ENCODE peak calls at places on chromosomes 13 and 19, in eight cellular contexts. One of them, this sample, is unnamed.

GRCh38 chr19:16886305-16886880 is 2.4 kb upstream of the F2RL3 start:
- DNase-seq in left ventricle myocardium inferior: peak; percentile 73
- DNase-seq in D721Med: no peak
- DNase-seq in activated B cell treated with CpG ODN at 0.5 μM for 24 hours: no peak
- DNase-seq in lower lobe of right lung: peak; percentile 84
- DNase-seq in PC-3: peak; percentile 54
- DNase-seq in suprapubic skin: no peak
- DNase-seq in tibial nerve: peak; percentile 11
- DNase-seq in this sample: no peak

GRCh38 chr19:10020851-10021250 is 7.6 kb downstream of the RDH8 start:
- DNase-seq in PC-3: no peak
- DNase-seq in left ventricle myocardium inferior: no peak
- DNase-seq in tibial nerve: no peak
- DNase-seq in activated B cell treated with CpG ODN at 0.5 μM for 24 hours: no peak
- DNase-seq in suprapubic skin: no peak
- DNase-seq in D721Med: no peak
- DNase-seq in lower lobe of right lung: no peak
- DNase-seq in this sample: no peak

GRCh38 chr19:16386619-16387240 is 62.1 kb downstream of the KLF2 start:
- DNase-seq in D721Med: peak; percentile 65
- DNase-seq in suprapubic skin: no peak
- DNase-seq in activated B cell treated with CpG ODN at 0.5 μM for 24 hours: no peak
- DNase-seq in PC-3: peak; percentile 60
- DNase-seq in lower lobe of right lung: no peak
- DNase-seq in left ventricle myocardium inferior: peak; percentile 33
- DNase-seq in tibial nerve: peak; percentile 69
- DNase-seq in this sample: peak; percentile 45

GRCh38 chr13:31035162-31035951 is 102.9 kb downstream of the TEX26 start:
- DNase-seq in activated B cell treated with CpG ODN at 0.5 μM for 24 hours: no peak
- DNase-seq in tibial nerve: peak; percentile 53
- DNase-seq in suprapubic skin: no peak
- DNase-seq in lower lobe of right lung: no peak
- DNase-seq in left ventricle myocardium inferior: no peak
- DNase-seq in D721Med: no peak
- DNase-seq in PC-3: no peak
- DNase-seq in this sample: no peak

GRCh38 chr13:101155920-101156319 is 260.4 kb downstream of the NALCN start:
- DNase-seq in tibial nerve: no peak
- DNase-seq in lower lobe of right lung: no peak
- DNase-seq in activated B cell treated with CpG ODN at 0.5 μM for 24 hours: no peak
- DNase-seq in PC-3: peak; percentile 11
- DNase-seq in D721Med: no peak
- DNase-seq in left ventricle myocardium inferior: no peak
- DNase-seq in suprapubic skin: no peak
- DNase-seq in this sample: no peak

GRCh38 chr19:10812902-10813404 is 23.1 kb downstream of the TMED1 start:
- DNase-seq in lower lobe of right lung: no peak
- DNase-seq in left ventricle myocardium inferior: no peak
- DNase-seq in PC-3: peak; percentile 64
- DNase-seq in suprapubic skin: no peak
- DNase-seq in activated B cell treated with CpG ODN at 0.5 μM for 24 hours: no peak
- DNase-seq in tibial nerve: peak; percentile 38
- DNase-seq in D721Med: no peak
- DNase-seq in this sample: no peak

GRCh38 chr13:48160879-48161278 is 66.0 kb upstream of the MED4 start:
- DNase-seq in lower lobe of right lung: no peak
- DNase-seq in activated B cell treated with CpG ODN at 0.5 μM for 24 hours: no peak
- DNase-seq in D721Med: no peak
- DNase-seq in suprapubic skin: no peak
- DNase-seq in PC-3: peak; percentile 44
- DNase-seq in left ventricle myocardium inferior: peak; percentile 53
- DNase-seq in tibial nerve: peak; percentile 55
- DNase-seq in this sample: no peak

GRCh38 chr19:49210108-49210900 is 52.7 kb downstream of the TRPM4 start:
- DNase-seq in PC-3: peak; percentile 22
- DNase-seq in activated B cell treated with CpG ODN at 0.5 μM for 24 hours: peak; percentile 32
- DNase-seq in suprapubic skin: no peak
- DNase-seq in lower lobe of right lung: peak; percentile 60
- DNase-seq in tibial nerve: peak; percentile 23
- DNase-seq in left ventricle myocardium inferior: no peak
- DNase-seq in D721Med: no peak
- DNase-seq in this sample: no peak

GRCh38 chr13:98174321-98174720 is 2.7 kb downstream of the RNF113B start:
- DNase-seq in lower lobe of right lung: no peak
- DNase-seq in PC-3: no peak
- DNase-seq in left ventricle myocardium inferior: no peak
- DNase-seq in suprapubic skin: no peak
- DNase-seq in tibial nerve: no peak
- DNase-seq in activated B cell treated with CpG ODN at 0.5 μM for 24 hours: no peak
- DNase-seq in D721Med: no peak
- DNase-seq in this sample: no peak

GRCh38 chr19:7293795-7294570 is at the start of gene INSR:
- DNase-seq in PC-3: peak; percentile 94
- DNase-seq in activated B cell treated with CpG ODN at 0.5 μM for 24 hours: peak; percentile 48
- DNase-seq in suprapubic skin: peak; percentile 90
- DNase-seq in lower lobe of right lung: peak; percentile 90
- DNase-seq in D721Med: peak; percentile 99
- DNase-seq in tibial nerve: peak; percentile 80
- DNase-seq in left ventricle myocardium inferior: peak; percentile 91
- DNase-seq in this sample: peak; percentile 68

GRCh38 chr19:39937792-39938191 is 3.4 kb upstream of the FCGBP start:
- DNase-seq in left ventricle myocardium inferior: no peak
- DNase-seq in lower lobe of right lung: no peak
- DNase-seq in PC-3: peak; percentile 2
- DNase-seq in activated B cell treated with CpG ODN at 0.5 μM for 24 hours: no peak
- DNase-seq in suprapubic skin: no peak
- DNase-seq in D721Med: no peak
- DNase-seq in tibial nerve: no peak
- DNase-seq in this sample: no peak

GRCh38 chr19:18436651-18437478 is 1.1 kb downstream of the ISYNA1 start:
- DNase-seq in tibial nerve: peak; percentile 60
- DNase-seq in PC-3: peak; percentile 38
- DNase-seq in left ventricle myocardium inferior: peak; percentile 82
- DNase-seq in lower lobe of right lung: peak; percentile 82
- DNase-seq in activated B cell treated with CpG ODN at 0.5 μM for 24 hours: peak; percentile 71
- DNase-seq in D721Med: peak; percentile 97
- DNase-seq in suprapubic skin: no peak
- DNase-seq in this sample: no peak

GRCh38 chr13:46639033-46639981 is 86.3 kb downstream of the LRCH1 start:
- DNase-seq in suprapubic skin: no peak
- DNase-seq in tibial nerve: no peak
- DNase-seq in D721Med: no peak
- DNase-seq in lower lobe of right lung: no peak
- DNase-seq in PC-3: no peak
- DNase-seq in activated B cell treated with CpG ODN at 0.5 μM for 24 hours: no peak
- DNase-seq in left ventricle myocardium inferior: no peak
- DNase-seq in this sample: no peak

GRCh38 chr13:52850396-52851152 is 2.1 kb upstream of the PCDH8 start:
- DNase-seq in activated B cell treated with CpG ODN at 0.5 μM for 24 hours: no peak
- DNase-seq in tibial nerve: peak; percentile 54
- DNase-seq in PC-3: peak; percentile 38
- DNase-seq in lower lobe of right lung: peak; percentile 78
- DNase-seq in D721Med: no peak
- DNase-seq in left ventricle myocardium inferior: peak; percentile 72
- DNase-seq in suprapubic skin: no peak
- DNase-seq in this sample: no peak

DNA sequence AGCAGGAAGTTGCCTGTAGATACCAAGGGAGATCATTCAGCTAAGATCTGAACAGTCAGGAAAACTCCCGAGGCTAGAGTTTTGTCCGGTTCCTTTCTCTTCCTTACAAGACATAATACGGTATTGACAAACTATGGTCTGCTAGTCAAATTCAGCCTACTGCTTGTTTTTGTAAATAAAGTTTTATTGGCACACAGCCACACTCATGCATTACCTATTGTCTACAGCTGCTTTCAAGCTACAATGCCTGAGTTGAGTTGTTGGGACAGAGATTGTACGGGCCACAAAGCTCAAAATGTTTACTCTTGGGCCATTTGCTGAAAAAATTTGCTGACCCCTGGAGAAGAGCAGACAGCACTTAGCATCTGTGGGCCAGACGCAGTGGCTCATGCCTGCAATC is 2.5 kb downstream of the SLC1A6 start:
- DNase-seq in suprapubic skin: no peak
- DNase-seq in lower lobe of right lung: no peak
- DNase-seq in D721Med: no peak
- DNase-seq in PC-3: no peak
- DNase-seq in tibial nerve: no peak
- DNase-seq in left ventricle myocardium inferior: no peak
- DNase-seq in activated B cell treated with CpG ODN at 0.5 μM for 24 hours: no peak
- DNase-seq in this sample: no peak
- TF ChIP-seq CTCF in suprapubic skin: no peak
- TF ChIP-seq CTCF in lower lobe of right lung: no peak
- TF ChIP-seq CTCF in D721Med: no peak
- TF ChIP-seq CTCF in PC-3: no peak
- TF ChIP-seq CTCF in tibial nerve: no peak
- TF ChIP-seq CTCF in left ventricle myocardium inferior: no peak
- TF ChIP-seq CTCF in activated B cell treated with CpG ODN at 0.5 μM for 24 hours: no peak
- TF ChIP-seq CTCF in this sample: no peak

GRCh38 chr13:81012031-81012430 is 671.1 kb upstream of the SPRY2 start:
- DNase-seq in lower lobe of right lung: no peak
- DNase-seq in D721Med: no peak
- DNase-seq in tibial nerve: no peak
- DNase-seq in activated B cell treated with CpG ODN at 0.5 μM for 24 hours: no peak
- DNase-seq in left ventricle myocardium inferior: no peak
- DNase-seq in suprapubic skin: no peak
- DNase-seq in PC-3: no peak
- DNase-seq in this sample: no peak
- TF ChIP-seq CTCF in lower lobe of right lung: no peak
- TF ChIP-seq CTCF in D721Med: no peak
- TF ChIP-seq CTCF in tibial nerve: no peak
- TF ChIP-seq CTCF in activated B cell treated with CpG ODN at 0.5 μM for 24 hours: no peak
- TF ChIP-seq CTCF in left ventricle myocardium inferior: no peak
- TF ChIP-seq CTCF in suprapubic skin: no peak
- TF ChIP-seq CTCF in PC-3: no peak
- TF ChIP-seq CTCF in this sample: no peak

DNA sequence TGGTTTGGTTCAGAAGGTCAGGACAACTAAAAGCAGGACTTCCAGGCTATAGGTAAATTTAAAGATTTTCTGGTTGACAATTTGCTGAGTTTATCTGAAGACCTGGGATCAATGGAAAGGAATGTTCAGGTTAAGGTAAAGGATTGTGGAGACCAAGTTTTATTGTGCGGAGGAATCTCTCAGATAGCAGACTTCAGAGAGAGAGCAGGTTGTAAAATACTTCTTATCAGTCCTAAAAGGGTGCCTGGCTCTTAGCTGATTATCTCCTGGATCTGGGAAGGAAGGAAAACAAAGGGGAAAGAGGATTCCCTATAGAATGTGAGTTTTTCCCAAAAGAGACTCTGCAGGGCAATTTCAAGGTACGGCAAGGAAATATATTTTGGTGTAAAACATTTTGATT is 851.5 kb downstream of the DACH1 start:
- DNase-seq in PC-3: no peak
- DNase-seq in activated B cell treated with CpG ODN at 0.5 μM for 24 hours: no peak
- DNase-seq in lower lobe of right lung: no peak
- DNase-seq in tibial nerve: no peak
- DNase-seq in left ventricle myocardium inferior: no peak
- DNase-seq in suprapubic skin: no peak
- DNase-seq in D721Med: no peak
- DNase-seq in this sample: no peak
- TF ChIP-seq CTCF in PC-3: no peak
- TF ChIP-seq CTCF in activated B cell treated with CpG ODN at 0.5 μM for 24 hours: no peak
- TF ChIP-seq CTCF in lower lobe of right lung: no peak
- TF ChIP-seq CTCF in tibial nerve: no peak
- TF ChIP-seq CTCF in left ventricle myocardium inferior: no peak
- TF ChIP-seq CTCF in suprapubic skin: no peak
- TF ChIP-seq CTCF in D721Med: no peak
- TF ChIP-seq CTCF in this sample: no peak

DNA sequence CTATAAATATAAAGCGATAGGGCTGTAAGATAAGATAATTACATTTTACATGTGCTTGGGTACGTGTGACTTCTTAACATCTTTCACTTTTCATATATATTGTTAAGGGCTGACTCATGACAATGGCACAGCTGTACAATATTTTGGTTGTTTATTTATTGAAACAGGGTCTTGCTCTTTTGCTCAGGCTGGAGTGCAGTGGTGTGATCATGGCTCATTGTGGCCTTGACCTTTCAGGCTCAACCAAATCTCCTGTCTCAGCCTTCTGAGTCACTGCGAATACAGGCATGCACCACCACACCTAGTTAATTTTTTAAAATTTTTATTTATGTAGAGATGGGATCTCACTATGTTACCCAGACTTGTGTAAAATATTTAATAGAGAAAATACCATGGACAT is 2532.4 kb upstream of the PCDH20 start:
- DNase-seq in activated B cell treated with CpG ODN at 0.5 μM for 24 hours: no peak
- DNase-seq in PC-3: no peak
- DNase-seq in lower lobe of right lung: no peak
- DNase-seq in D721Med: no peak
- DNase-seq in left ventricle myocardium inferior: no peak
- DNase-seq in tibial nerve: no peak
- DNase-seq in suprapubic skin: no peak
- DNase-seq in this sample: no peak
- TF ChIP-seq CTCF in activated B cell treated with CpG ODN at 0.5 μM for 24 hours: no peak
- TF ChIP-seq CTCF in PC-3: no peak
- TF ChIP-seq CTCF in lower lobe of right lung: no peak
- TF ChIP-seq CTCF in D721Med: no peak
- TF ChIP-seq CTCF in left ventricle myocardium inferior: no peak
- TF ChIP-seq CTCF in tibial nerve: no peak
- TF ChIP-seq CTCF in suprapubic skin: no peak
- TF ChIP-seq CTCF in this sample: no peak

This sample was measured in GM12864.